ENCODE peak calls at places on chromosomes 12 and 14, in six cellular contexts. E is neural progenitor cell, K is tibial nerve, N is left ventricle myocardium inferior, O is HFF-Myc, R is kidney. I is an unnamed sample.

GRCh38 chr14:100604126-100604501 is 16.9 kb upstream of the BEGAIN start:
- DNase-seq in O (no peak), E (no peak), N (no peak), R (peak), K (no peak), I (no peak)

GRCh38 chr14:93045211-93045674 is 70.5 kb downstream of the ITPK1 start:
- DNase-seq in K (no peak), R (no peak), O (no peak), N (no peak), E (peak), I (no peak)

GRCh38 chr12:619346-619745 is 43.9 kb downstream of the NINJ2 start:
- DNase-seq in K (no peak), E (no peak), O (no peak), N (no peak), R (no peak), I (no peak)

GRCh38 chr12:51307655-51308593 is 16.1 kb downstream of the BIN2 start:
- DNase-seq in R (no peak), N (no peak), K (no peak), O (no peak), E (no peak), I (no peak)

GRCh38 chr12:113838896-113839295 is 127.2 kb downstream of the RBM19 start:
- DNase-seq in K (no peak), E (no peak), R (no peak), O (no peak), N (no peak), I (no peak)

GRCh38 chr12:121580959-121581680 is at the start of gene KDM2B:
- DNase-seq in O (no peak), R (no peak), N (peak), K (no peak), E (peak), I (no peak)

GRCh38 chr12:113259499-113259953 is 38.3 kb downstream of the TPCN1 start:
- DNase-seq in K (peak), O (peak), E (no peak), R (peak), N (peak), I (no peak)

GRCh38 chr12:7209958-7210357 is 20.5 kb downstream of the PEX5 start:
- DNase-seq in O (no peak), R (no peak), K (no peak), N (no peak), E (no peak), I (no peak)

GRCh38 chr14:90677484-90678045 is 138.7 kb downstream of the TTC7B start:
- DNase-seq in R (no peak), E (no peak), O (no peak), N (no peak), K (no peak), I (no peak)

GRCh38 chr12:103773109-103773905 is 67.7 kb downstream of the NT5DC3 start:
- DNase-seq in E (peak), O (no peak), K (no peak), R (no peak), N (no peak), I (no peak)

GRCh38 chr12:115096673-115097349 is 412.8 kb upstream of the TBX3 start:
- DNase-seq in R (peak), O (peak), K (no peak), E (no peak), N (peak), I (no peak)

GRCh38 chr12:54416908-54417603 is 2.0 kb downstream of the ITGA5 start:
- DNase-seq in R (no peak), N (no peak), E (no peak), O (no peak), K (no peak), I (no peak)

GRCh38 chr12:114812858-114813761 is 129.1 kb upstream of the TBX3 start:
- DNase-seq in E (peak), O (no peak), N (no peak), K (no peak), R (no peak), I (peak)

GRCh38 chr12:57864811-57865751 is 18.6 kb upstream of the CTDSP2 start:
- DNase-seq in K (peak), R (peak), E (peak), O (no peak), N (peak), I (no peak)

GRCh38 chr14:32826404-32827082 is 112.1 kb upstream of the NPAS3 start:
- DNase-seq in N (no peak), K (no peak), E (peak), R (no peak), O (no peak), I (no peak)

GRCh38 chr14:90276627-90277367 is 20.4 kb downstream of the PSMC1 start:
- DNase-seq in R (no peak), N (no peak), E (peak), O (no peak), K (no peak), I (no peak)

GRCh38 chr14:95256011-95256775 is 63.5 kb downstream of the CLMN start:
- DNase-seq in N (no peak), K (no peak), R (no peak), O (no peak), E (peak), I (no peak)

GRCh38 chr12:119231774-119232173 is 53.0 kb downstream of the HSPB8 start:
- DNase-seq in E (no peak), O (no peak), R (no peak), K (no peak), N (no peak), I (no peak)

GRCh38 chr12:42296503-42297109 is 29.3 kb downstream of the ZCRB1 start:
- DNase-seq in E (peak), R (no peak), N (no peak), K (no peak), O (peak), I (no peak)

GRCh38 chr12:45663452-45663851 is 66.1 kb upstream of the ARID2 start:
- DNase-seq in O (no peak), N (no peak), R (no peak), K (no peak), E (peak), I (no peak)

GRCh38 chr12:108890208-108890607 is 10.3 kb downstream of the DAO start:
- DNase-seq in N (no peak), E (peak), R (no peak), O (no peak), K (no peak), I (no peak)

GRCh38 chr14:67583711-67584644 is 16.1 kb downstream of the PIGH start:
- DNase-seq in E (peak), R (no peak), N (no peak), K (no peak), O (no peak), I (no peak)

GRCh38 chr14:104342435-104343293 is 204.3 kb downstream of the KIF26A start:
- DNase-seq in R (no peak), O (no peak), E (peak), K (no peak), N (no peak), I (no peak)

GRCh38 chr12:89212339-89212771 is 139.9 kb downstream of the DUSP6 start:
- DNase-seq in E (no peak), K (no peak), R (peak), O (no peak), N (peak), I (peak)

GRCh38 chr12:42670719-42671118 is 81.2 kb upstream of the PRICKLE1 start:
- DNase-seq in N (no peak), O (no peak), K (no peak), R (no peak), E (no peak), I (no peak)

GRCh38 chr14:69979882-69980281 is 100.7 kb downstream of the SMOC1 start:
- DNase-seq in E (no peak), R (no peak), N (no peak), O (no peak), K (no peak), I (no peak)

GRCh38 chr12:3218846-3219632 is 141.9 kb downstream of the TSPAN9 start:
- DNase-seq in K (no peak), N (no peak), R (no peak), E (no peak), O (no peak), I (no peak)

DNA sequence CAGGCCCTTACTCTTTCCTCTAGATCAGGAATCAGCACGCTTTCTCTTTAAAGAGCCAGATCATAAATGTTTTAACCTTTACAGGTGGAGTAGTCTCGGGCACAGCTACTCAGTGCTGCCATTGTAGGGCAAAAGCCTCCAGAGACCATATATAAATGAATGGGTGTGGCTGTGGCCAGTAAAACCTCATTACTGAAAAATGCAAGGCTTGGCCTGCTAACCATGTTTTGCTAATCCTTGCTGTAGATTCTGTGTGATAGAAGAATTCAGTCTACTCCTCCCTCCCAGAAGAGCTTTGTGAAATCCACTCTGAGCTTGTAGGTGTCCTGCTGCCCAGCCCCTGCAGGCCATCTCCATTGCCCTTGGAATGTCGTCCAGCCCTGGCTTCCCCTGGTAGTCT is 58.1 kb downstream of the HSP90AA1 start:
- DNase-seq in O (no peak), K (no peak), N (no peak), R (peak), E (no peak), I (no peak)
- TF ChIP-seq CTCF in O (no peak), K (no peak), N (no peak), R (no peak), E (no peak), I (no peak)

GRCh38 chr14:56801920-56802319 is 8.4 kb downstream of the OTX2 start:
- DNase-seq in E (no peak), R (no peak), O (no peak), N (no peak), K (no peak), I (no peak)

GRCh38 chr14:56798447-56799326 is 11.6 kb downstream of the OTX2 start:
- DNase-seq in R (no peak), N (no peak), E (peak), O (no peak), K (no peak), I (no peak)

GRCh38 chr14:56797003-56797568 is 13.2 kb downstream of the OTX2 start:
- DNase-seq in E (no peak), K (no peak), N (no peak), O (no peak), R (no peak), I (no peak)

GRCh38 chr14:56797569-56798446 is 12.5 kb downstream of the OTX2 start:
- DNase-seq in E (peak), O (no peak), N (no peak), K (no peak), R (peak), I (no peak)

DNA sequence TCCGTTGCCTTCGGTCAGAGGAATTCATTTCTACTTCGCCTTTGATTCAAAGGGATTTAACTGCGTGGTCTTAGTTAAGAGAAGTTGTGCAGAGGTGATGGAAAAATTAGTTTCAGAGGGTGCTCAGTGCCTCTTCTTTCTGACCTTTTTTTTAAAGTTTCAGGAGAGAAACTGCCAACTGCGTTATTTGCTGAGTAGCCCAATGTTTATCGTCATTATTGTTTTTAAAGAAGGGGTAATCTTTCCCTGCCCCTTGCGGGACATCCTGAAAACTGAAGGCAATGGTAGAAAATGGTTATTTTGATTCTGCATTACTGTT is 11.0 kb downstream of the OTX2 start:
- DNase-seq in R (no peak), O (no peak), K (no peak), N (no peak), E (no peak), I (no peak)
- H3K4me3 ChIP-seq in R (no peak), O (no peak), K (no peak), N (no peak), E (peak), I (no peak)

GRCh38 chr14:65303185-65303901 is 109.2 kb upstream of the FUT8 start:
- DNase-seq in R (no peak), O (no peak), N (no peak), K (no peak), E (peak), I (no peak)

GRCh38 chr14:65302571-65303184 is 109.9 kb upstream of the FUT8 start:
- DNase-seq in E (no peak), K (no peak), N (no peak), O (no peak), R (no peak), I (peak)

GRCh38 chr14:65303902-65304222 is 108.7 kb upstream of the FUT8 start:
- DNase-seq in R (no peak), N (no peak), E (peak), O (no peak), K (no peak), I (no peak)

GRCh38 chr14:65304239-65304638 is 108.3 kb upstream of the FUT8 start:
- DNase-seq in N (no peak), K (no peak), O (no peak), R (no peak), E (no peak), I (no peak)

GRCh38 chr14:65304963-65305362 is 107.6 kb upstream of the FUT8 start:
- DNase-seq in O (no peak), R (no peak), K (no peak), N (no peak), E (no peak), I (no peak)
- TF ChIP-seq CTCF in O (no peak), R (no peak), K (no peak), N (no peak), E (no peak), I (no peak)

DNA sequence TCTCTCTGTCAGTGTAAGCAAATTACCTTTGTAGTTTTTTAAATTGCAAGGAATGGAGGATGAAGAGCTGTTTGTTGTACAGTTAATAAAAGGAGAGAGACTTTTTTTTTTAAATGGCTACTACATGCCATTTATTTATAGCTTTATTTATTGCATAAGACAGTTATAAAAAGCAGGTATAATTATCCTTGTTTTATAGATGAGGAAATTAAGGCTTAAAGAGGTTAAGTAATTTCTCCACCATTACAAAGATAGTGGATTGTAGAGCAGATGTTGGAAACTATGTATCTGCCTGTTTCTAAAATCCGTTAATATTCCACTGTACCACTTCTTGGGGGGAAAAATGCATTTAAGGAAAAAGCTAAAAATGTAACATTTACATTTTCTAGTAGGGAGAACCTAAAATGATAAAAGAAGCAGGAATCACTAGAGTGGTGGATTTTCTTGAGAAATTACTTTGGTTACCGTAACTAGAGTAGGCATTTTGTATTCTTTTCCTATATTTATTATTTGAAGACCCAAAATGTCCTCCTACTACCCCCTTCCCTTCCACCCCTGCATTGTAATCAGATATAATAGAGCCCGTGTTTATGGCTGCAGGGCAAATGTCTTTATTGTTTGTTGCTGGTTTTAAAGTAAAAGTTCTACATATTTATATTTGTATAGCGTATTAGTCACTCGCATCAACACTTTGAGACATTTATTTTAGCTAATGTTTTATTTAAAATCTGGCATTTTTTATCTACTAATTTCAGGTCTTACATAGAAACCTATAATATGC is 2.3 kb downstream of the SNAPC1 start:
- DNase-seq in K (no peak), E (no peak), O (no peak), N (no peak), R (no peak), I (no peak)
- H3K4me3 ChIP-seq in K (no peak), E (peak), O (peak), N (peak), R (no peak), I (no peak)

I was measured in LNCaP clone FGC.